ENCODE peak calls at places on chromosomes 7 and 10, in six cellular contexts. V is GM12878, W is HepG2, E is K562, Q is SK-N-SH, K is H1. L is an unnamed sample.

GRCh38 chr10:34504534-34504933 is 310.6 kb downstream of the PARD3 start:
- DNase-seq in V (no peak), W (peak; percentile 26), E (peak; percentile 16), Q (no peak), K (no peak), L (no peak)

GRCh38 chr7:22499044-22499443 is 944 bp downstream of the STEAP1B start:
- DNase-seq in V (no peak), W (no peak), E (no peak), Q (no peak), K (no peak), L (no peak)

GRCh38 chr10:58305821-58306220 is 29.0 kb upstream of the UBE2D1 start:
- DNase-seq in V (no peak), W (peak; percentile 79), E (no peak), Q (no peak), K (no peak), L (no peak)

GRCh38 chr7:149071182-149071635 is 19.3 kb downstream of the ZNF786 start:
- DNase-seq in V (no peak), W (no peak), E (no peak), Q (no peak), K (no peak), L (peak; percentile 94)

GRCh38 chr7:42883950-42884349 is 27.9 kb downstream of the C7orf25 start:
- DNase-seq in V (no peak), W (no peak), E (no peak), Q (no peak), K (no peak), L (peak; percentile 43)

GRCh38 chr10:51159841-51160240 is 85.6 kb downstream of the PRKG1 start:
- DNase-seq in V (no peak), W (no peak), E (no peak), Q (no peak), K (no peak), L (no peak)

GRCh38 chr7:94335586-94335985 is 59.1 kb upstream of the COL1A2 start:
- DNase-seq in V (no peak), W (no peak), E (no peak), Q (no peak), K (no peak), L (no peak)

GRCh38 chr7:94423116-94423515 is 28.4 kb downstream of the COL1A2 start:
- DNase-seq in V (no peak), W (no peak), E (no peak), Q (no peak), K (no peak), L (no peak)

GRCh38 chr7:84110400-84110799 is 84.2 kb downstream of the SEMA3A start:
- DNase-seq in V (no peak), W (no peak), E (no peak), Q (no peak), K (no peak), L (no peak)

GRCh38 chr7:6460303-6460702 is 12.5 kb upstream of the DAGLB start:
- DNase-seq in V (no peak), W (no peak), E (no peak), Q (no peak), K (no peak), L (no peak)
- TF ChIP-seq GABPA in V (no peak), W (no peak), E (no peak), Q (no peak), K (no peak), L (no peak)

GRCh38 chr7:108453320-108453719 is 2.9 kb downstream of the NRCAM start:
- DNase-seq in V (no peak), W (no peak), E (no peak), Q (no peak), K (no peak), L (no peak)

GRCh38 chr7:108454674-108455523 is 1.3 kb downstream of the NRCAM start:
- DNase-seq in V (no peak), W (no peak), E (no peak), Q (peak; percentile 90), K (no peak), L (no peak)

GRCh38 chr7:108455524-108455832 is 758 bp downstream of the NRCAM start:
- DNase-seq in V (no peak), W (no peak), E (no peak), Q (no peak), K (no peak), L (no peak)

GRCh38 chr7:108452707-108453106 is 3.5 kb downstream of the NRCAM start:
- DNase-seq in V (no peak), W (peak; percentile 13), E (peak; percentile 60), Q (peak; percentile 61), K (no peak), L (no peak)

DNA sequence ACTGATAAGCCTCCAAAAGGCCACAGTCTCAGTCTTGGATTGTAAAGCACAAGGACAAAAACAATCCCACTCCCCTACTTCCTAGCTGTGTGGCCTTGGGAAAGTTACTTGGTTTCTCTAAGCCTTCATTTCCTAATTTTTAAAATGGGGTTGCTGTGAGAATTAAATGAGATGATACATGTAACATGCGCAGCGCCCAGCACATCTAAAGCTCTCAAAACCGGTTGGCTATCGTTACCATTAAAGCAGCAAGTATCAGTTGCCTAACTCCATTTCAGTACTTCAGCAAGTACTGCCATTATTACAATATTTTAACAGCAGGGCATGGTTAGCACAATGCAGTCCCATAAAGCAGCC is 1.9 kb downstream of the NRCAM start:
- DNase-seq in V (no peak), W (no peak), E (no peak), Q (no peak), K (no peak), L (no peak)
- H3K27me3 ChIP-seq in V (peaks cover 20% of the 10 kb centered on the region), W (peaks cover 41% of the 10 kb centered on the region), E (peaks cover 34% of the 10 kb centered on the region), Q (peaks cover 48% of the 10 kb centered on the region), K (peaks cover 33% of the 10 kb centered on the region), L (peaks cover 49% of the 10 kb centered on the region)

GRCh38 chr10:101675115-101675514 is 19.9 kb downstream of the FBXW4 start:
- DNase-seq in V (no peak), W (no peak), E (no peak), Q (no peak), K (no peak), L (no peak)
- TF ChIP-seq GABPA in V (no peak), W (no peak), E (no peak), Q (no peak), K (no peak), L (no peak)

GRCh38 chr7:122298618-122299017 is 5.9 kb downstream of the FEZF1 start:
- DNase-seq in V (no peak), W (no peak), E (no peak), Q (no peak), K (no peak), L (no peak)
- H3K27me3 ChIP-seq in V (peaks cover 6% of the 10 kb centered on the region), W (peaks cover 47% of the 10 kb centered on the region), E (peaks cover 31% of the 10 kb centered on the region), Q (peaks cover 48% of the 10 kb centered on the region), K (peaks cover 54% of the 10 kb centered on the region), L (peaks cover 33% of the 10 kb centered on the region)

DNA sequence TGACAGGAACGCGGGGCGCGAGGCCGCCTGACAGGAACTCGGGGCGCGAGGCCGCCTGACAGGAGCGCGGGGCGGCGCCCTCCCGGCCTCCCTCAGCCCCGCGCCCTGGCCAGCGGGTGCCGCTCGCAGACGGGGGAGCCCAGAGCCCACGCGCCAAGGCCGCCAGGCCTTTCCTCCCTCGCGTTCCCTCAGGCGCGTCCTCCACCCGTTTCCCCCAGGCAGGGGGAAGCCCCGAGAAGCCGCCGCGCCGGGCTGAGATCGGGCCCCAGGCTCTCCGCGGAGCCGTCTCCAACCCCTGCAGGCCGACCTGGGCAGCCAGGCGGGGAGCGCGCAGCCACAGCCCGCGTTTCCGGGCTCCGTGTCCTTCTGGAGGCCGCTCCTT is 17.8 kb downstream of the PTPRN2 start:
- DNase-seq in V (no peak), W (no peak), E (no peak), Q (no peak), K (no peak), L (no peak)
- TF ChIP-seq GABPA in V (no peak), W (no peak), E (no peak), Q (no peak), K (peak; percentile 52), L (no peak)

GRCh38 chr10:80131499-80131901 is 1.0 kb upstream of the PLAC9 start:
- DNase-seq in V (no peak), W (no peak), E (no peak), Q (no peak), K (no peak), L (no peak)
- H3K27me3 ChIP-seq in V (peaks cover 7% of the 10 kb centered on the region), W (peaks cover 22% of the 10 kb centered on the region), E (peaks cover 54% of the 10 kb centered on the region), Q (peaks cover 23% of the 10 kb centered on the region), K (peaks cover 11% of the 10 kb centered on the region), L (peaks cover 10% of the 10 kb centered on the region)